ENCODE peak calls at places on chromosomes 4 and X, in six cellular contexts. A is MM.1S, G is neural progenitor cell, R is astrocyte, U is PC-3, E is mammary epithelial cell. O is an unnamed sample.

GRCh38 chrX:48957477-48957826 is at the start of gene OTUD5:
- DNase-seq in A (no peak), G (no peak), R (no peak), U (no peak), E (no peak), O (no peak)

GRCh38 chr4:44086753-44087152 is 361.9 kb downstream of the KCTD8 start:
- DNase-seq in A (no peak), G (no peak), R (no peak), U (no peak), E (no peak), O (no peak)

GRCh38 chrX:118682258-118683014 is 45.0 kb upstream of the IL13RA1 start:
- DNase-seq in A (no peak), G (no peak), R (no peak), U (peak; percentile 6), E (peak; percentile 10), O (no peak)

GRCh38 chr4:169583563-169583962 is 28.8 kb downstream of the NEK1 start:
- DNase-seq in A (no peak), G (no peak), R (no peak), U (no peak), E (peak; percentile 16), O (peak; percentile 49)

GRCh38 chrX:136193771-136194170 is 46.4 kb downstream of the FHL1 start:
- DNase-seq in A (no peak), G (no peak), R (no peak), U (no peak), E (no peak), O (no peak)

GRCh38 chr4:34412233-34412632 is 1832.1 kb downstream of the ARAP2 start:
- DNase-seq in A (peak; percentile 9), G (no peak), R (no peak), U (no peak), E (no peak), O (no peak)

GRCh38 chr4:33111106-33111505 is 2390.9 kb downstream of the PCDH7 start:
- DNase-seq in A (no peak), G (no peak), R (no peak), U (no peak), E (no peak), O (peak; percentile 34)

GRCh38 chrX:63350979-63351616 is at the start of gene SPIN4:
- DNase-seq in A (peak; percentile 86), G (peak; percentile 92), R (peak; percentile 76), U (peak; percentile 89), E (peak; percentile 76), O (peak; percentile 88)

GRCh38 chrX:18676470-18676869 is 4.6 kb upstream of the RS1 start:
- DNase-seq in A (no peak), G (peak; percentile 47), R (no peak), U (no peak), E (no peak), O (no peak)

GRCh38 chr4:4430492-4431195 is 43.7 kb downstream of the NSG1 start:
- DNase-seq in A (peak; percentile 66), G (peak; percentile 79), R (peak; percentile 74), U (peak; percentile 54), E (peak; percentile 74), O (peak; percentile 98)

GRCh38 chrX:56733459-56734046 is 4.5 kb downstream of the NBDY start:
- DNase-seq in A (peak; percentile 68), G (peak; percentile 73), R (no peak), U (peak; percentile 78), E (peak; percentile 62), O (peak; percentile 48)

GRCh38 chrX:148893395-148893794 is 393.0 kb downstream of the AFF2 start:
- DNase-seq in A (no peak), G (no peak), R (no peak), U (no peak), E (no peak), O (no peak)

GRCh38 chr4:151781026-151781425 is 20.2 kb upstream of the GATB start:
- DNase-seq in A (no peak), G (no peak), R (no peak), U (no peak), E (no peak), O (no peak)

GRCh38 chr4:72314869-72315268 is 254.2 kb downstream of the ADAMTS3 start:
- DNase-seq in A (no peak), G (no peak), R (peak; percentile 75), U (peak; percentile 93), E (peak; percentile 66), O (peak; percentile 92)

GRCh38 chr4:69689530-69690111 is 36.6 kb upstream of the UGT2A1 start:
- DNase-seq in A (peak; percentile 47), G (peak; percentile 36), R (peak; percentile 4), U (peak; percentile 72), E (peak; percentile 14), O (peak; percentile 57)

GRCh38 chrX:120293015-120293414 is 18.2 kb downstream of the TMEM255A start:
- DNase-seq in A (no peak), G (no peak), R (no peak), U (no peak), E (no peak), O (no peak)

GRCh38 chr4:169142390-169142789 is 128.4 kb downstream of the SH3RF1 start:
- DNase-seq in A (no peak), G (no peak), R (no peak), U (no peak), E (no peak), O (peak; percentile 28)

GRCh38 chrX:69493766-69494165 is 10.4 kb upstream of the NALF2 start:
- DNase-seq in A (no peak), G (no peak), R (no peak), U (peak; percentile 22), E (peak; percentile 53), O (no peak)

GRCh38 chr4:1283711-1284110 is 6.0 kb upstream of the MAEA start:
- DNase-seq in A (no peak), G (no peak), R (no peak), U (no peak), E (no peak), O (no peak)

GRCh38 chrX:64204701-64205440 is 637 bp downstream of the AMER1 start:
- DNase-seq in A (peak; percentile 10), G (peak; percentile 44), R (peak; percentile 17), U (peak; percentile 25), E (peak; percentile 25), O (peak; percentile 71)

GRCh38 chr4:151743128-151743854 is 17.5 kb downstream of the GATB start:
- DNase-seq in A (no peak), G (no peak), R (peak; percentile 9), U (no peak), E (peak; percentile 31), O (peak; percentile 14)

GRCh38 chr4:6987566-6987920 is 55.6 kb upstream of the TADA2B start:
- DNase-seq in A (peak; percentile 39), G (peak; percentile 68), R (peak; percentile 21), U (peak; percentile 4), E (peak; percentile 81), O (peak; percentile 76)

GRCh38 chr4:153488006-153488718 is 22.0 kb downstream of the TMEM131L start:
- DNase-seq in A (no peak), G (no peak), R (peak; percentile 63), U (no peak), E (peak; percentile 69), O (no peak)

GRCh38 chr4:112509243-112510190 is 6.5 kb downstream of the NEUROG2 start:
- DNase-seq in A (no peak), G (peak; percentile 73), R (peak; percentile 11), U (peak; percentile 35), E (no peak), O (peak; percentile 59)
- TF ChIP-seq EZH2 in A (no peak), G (no peak), R (peak; percentile 59), U (no peak), E (peak; percentile 19), O (peak; percentile 52)

GRCh38 chr4:113637823-113638691 is 123.5 kb downstream of the CAMK2D start:
- DNase-seq in A (no peak), G (peak; percentile 27), R (no peak), U (no peak), E (no peak), O (no peak)

GRCh38 chr4:113639311-113639710 is 122.2 kb downstream of the CAMK2D start:
- DNase-seq in A (no peak), G (no peak), R (no peak), U (no peak), E (no peak), O (no peak)

GRCh38 chr4:113644398-113644797 is 117.1 kb downstream of the CAMK2D start:
- DNase-seq in A (no peak), G (no peak), R (no peak), U (no peak), E (no peak), O (no peak)

GRCh38 chr4:113643505-113643904 is 118.0 kb downstream of the CAMK2D start:
- DNase-seq in A (no peak), G (no peak), R (no peak), U (no peak), E (no peak), O (no peak)

GRCh38 chr4:113641025-113641431 is 120.5 kb downstream of the CAMK2D start:
- DNase-seq in A (peak; percentile 30), G (no peak), R (no peak), U (no peak), E (no peak), O (no peak)
- H3K4me1 ChIP-seq in A (peaks cover 24% of the 10 kb centered on the region), G (peaks cover 15% of the 10 kb centered on the region), R (peaks cover 36% of the 10 kb centered on the region), U (peaks cover 40% of the 10 kb centered on the region), E (peaks cover 11% of the 10 kb centered on the region), O (peaks cover 25% of the 10 kb centered on the region)

GRCh38 chrX:110322603-110323002 is 4.7 kb upstream of the AMMECR1 start:
- DNase-seq in A (no peak), G (no peak), R (no peak), U (peak; percentile 51), E (no peak), O (peak; percentile 56)
- H3K9ac ChIP-seq in A (no peak overlapping the region), G (no peak overlapping the region), R (no peak overlapping the region), U (no peak overlapping the region), E (no peak overlapping the region), O (no peak overlapping the region)

GRCh38 chr4:182142146-182143085 is 100.8 kb upstream of the TENM3 start:
- DNase-seq in A (no peak), G (peak; percentile 73), R (peak; percentile 71), U (no peak), E (peak; percentile 70), O (peak; percentile 4)

GRCh38 chr4:182145360-182145905 is 97.8 kb upstream of the TENM3 start:
- DNase-seq in A (no peak), G (peak; percentile 33), R (peak; percentile 46), U (no peak), E (peak; percentile 54), O (peak; percentile 1)

GRCh38 chr4:182143086-182143821 is 99.9 kb upstream of the TENM3 start:
- DNase-seq in A (no peak), G (peak; percentile 53), R (peak; percentile 37), U (no peak), E (peak; percentile 48), O (peak; percentile 22)

GRCh38 chr4:182144621-182145359 is 98.4 kb upstream of the TENM3 start:
- DNase-seq in A (peak; percentile 51), G (peak; percentile 53), R (no peak), U (no peak), E (peak; percentile 29), O (peak; percentile 33)

DNA sequence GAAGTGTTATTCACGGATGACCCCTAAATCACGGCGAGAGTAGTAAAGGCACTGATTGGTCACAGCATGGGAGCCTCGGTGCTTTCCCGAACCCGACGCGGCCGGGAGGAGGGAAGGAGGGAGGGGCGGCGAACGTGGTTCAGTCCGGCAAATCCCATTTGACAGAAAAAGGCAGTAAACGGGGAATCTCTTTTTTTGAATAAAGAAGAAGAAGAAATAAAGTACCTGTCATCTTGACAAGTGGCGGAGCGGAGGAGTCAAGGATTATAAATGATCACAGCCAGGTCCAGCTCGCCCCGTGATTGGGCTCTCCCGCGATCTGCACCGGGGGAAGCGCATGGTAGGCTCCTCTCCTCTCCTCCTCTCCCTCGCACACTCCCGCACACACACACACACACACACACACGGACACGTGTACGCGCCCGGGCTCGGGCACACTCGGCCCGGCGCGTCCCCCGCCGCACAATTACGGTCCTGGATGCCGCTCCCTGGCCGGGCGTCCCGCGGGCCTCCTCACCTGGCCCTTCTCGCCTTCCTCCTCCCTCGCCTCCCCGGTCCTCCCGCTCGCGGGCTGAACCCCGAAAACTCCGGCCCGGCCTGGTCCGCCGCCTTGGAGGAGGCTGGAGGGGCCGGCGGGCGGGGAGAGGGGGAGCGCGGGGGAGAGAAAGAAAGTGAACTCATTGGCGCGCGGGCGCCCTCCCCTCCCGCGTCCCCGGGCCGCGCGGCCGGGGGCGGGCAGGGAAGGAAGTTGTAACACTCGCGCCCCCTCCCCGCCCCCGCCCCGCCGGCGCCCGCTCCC is 99.2 kb upstream of the TENM3 start:
- DNase-seq in A (peak; percentile 64), G (peak; percentile 88), R (peak; percentile 89), U (peak; percentile 4), E (peak; percentile 88), O (peak; percentile 27)
- TF ChIP-seq EZH2 in A (no peak), G (no peak), R (no peak), U (peak; percentile 95), E (no peak), O (peak; percentile 32)

O was measured in GM23248.